ENCODE peak calls at places on chromosomes 12 and 14, in four cellular contexts. One of them, this sample, is unnamed.

GRCh38 chr14:104797112-104798044 is 1.8 kb upstream of the AKT1 start:
- DNase-seq in IMR-90: no peak
- DNase-seq in neuronal stem cell: no peak
- DNase-seq in mesendoderm: peak; percentile 63
- DNase-seq in this sample: no peak

GRCh38 chr12:117367006-117367638 is 5.7 kb upstream of the NOS1 start:
- DNase-seq in IMR-90: peak; percentile 53
- DNase-seq in neuronal stem cell: peak; percentile 89
- DNase-seq in mesendoderm: peak; percentile 83
- DNase-seq in this sample: peak; percentile 88

GRCh38 chr14:23195552-23196101 is 12.2 kb upstream of the SLC7A8 start:
- DNase-seq in IMR-90: no peak
- DNase-seq in neuronal stem cell: no peak
- DNase-seq in mesendoderm: no peak
- DNase-seq in this sample: no peak

GRCh38 chr12:73301530-73301929 is 1029.4 kb downstream of the TRHDE start:
- DNase-seq in IMR-90: no peak
- DNase-seq in neuronal stem cell: no peak
- DNase-seq in mesendoderm: no peak
- DNase-seq in this sample: no peak

GRCh38 chr12:57889541-57889989 is 43.0 kb upstream of the CTDSP2 start:
- DNase-seq in IMR-90: peak; percentile 93
- DNase-seq in neuronal stem cell: no peak
- DNase-seq in mesendoderm: no peak
- DNase-seq in this sample: peak; percentile 49

GRCh38 chr12:4153343-4153892 is 120.1 kb upstream of the CCND2 start:
- DNase-seq in IMR-90: no peak
- DNase-seq in neuronal stem cell: no peak
- DNase-seq in mesendoderm: peak; percentile 24
- DNase-seq in this sample: no peak

GRCh38 chr12:114666746-114667668 is 17.0 kb downstream of the TBX3 start:
- DNase-seq in IMR-90: no peak
- DNase-seq in neuronal stem cell: no peak
- DNase-seq in mesendoderm: no peak
- DNase-seq in this sample: peak; percentile 63

GRCh38 chr14:105165761-105166485 is 2.7 kb downstream of the JAG2 start:
- DNase-seq in IMR-90: no peak
- DNase-seq in neuronal stem cell: no peak
- DNase-seq in mesendoderm: no peak
- DNase-seq in this sample: no peak

GRCh38 chr12:49518914-49519573 is 19.8 kb upstream of the KCNH3 start:
- DNase-seq in IMR-90: peak; percentile 62
- DNase-seq in neuronal stem cell: no peak
- DNase-seq in mesendoderm: no peak
- DNase-seq in this sample: no peak

GRCh38 chr12:45601888-45602287 is 127.6 kb upstream of the ARID2 start:
- DNase-seq in IMR-90: no peak
- DNase-seq in neuronal stem cell: no peak
- DNase-seq in mesendoderm: no peak
- DNase-seq in this sample: no peak

GRCh38 chr12:3046441-3047200 is 30.6 kb upstream of the TSPAN9 start:
- DNase-seq in IMR-90: no peak
- DNase-seq in neuronal stem cell: no peak
- DNase-seq in mesendoderm: no peak
- DNase-seq in this sample: no peak

GRCh38 chr14:78425332-78425731 is 255.2 kb downstream of the NRXN3 start:
- DNase-seq in IMR-90: no peak
- DNase-seq in neuronal stem cell: no peak
- DNase-seq in mesendoderm: peak; percentile 3
- DNase-seq in this sample: no peak

GRCh38 chr14:58822856-58823255 is 185.1 kb downstream of the DACT1 start:
- DNase-seq in IMR-90: no peak
- DNase-seq in neuronal stem cell: no peak
- DNase-seq in mesendoderm: no peak
- DNase-seq in this sample: no peak

GRCh38 chr12:53219956-53220856 is 11.8 kb downstream of the RARG start:
- DNase-seq in IMR-90: peak; percentile 78
- DNase-seq in neuronal stem cell: peak; percentile 65
- DNase-seq in mesendoderm: peak; percentile 79
- DNase-seq in this sample: peak; percentile 69

GRCh38 chr12:9806714-9807113 is 20.6 kb upstream of the KLRF1 start:
- DNase-seq in IMR-90: no peak
- DNase-seq in neuronal stem cell: no peak
- DNase-seq in mesendoderm: no peak
- DNase-seq in this sample: no peak

GRCh38 chr12:30046376-30046775 is 262.6 kb upstream of the TMTC1 start:
- DNase-seq in IMR-90: no peak
- DNase-seq in neuronal stem cell: no peak
- DNase-seq in mesendoderm: no peak
- DNase-seq in this sample: no peak

GRCh38 chr14:95025941-95026340 is 131.4 kb downstream of the DICER1 start:
- DNase-seq in IMR-90: no peak
- DNase-seq in neuronal stem cell: no peak
- DNase-seq in mesendoderm: no peak
- DNase-seq in this sample: no peak

GRCh38 chr14:82710257-82710841 is 1176.7 kb upstream of the SEL1L start:
- DNase-seq in IMR-90: peak; percentile 61
- DNase-seq in neuronal stem cell: peak; percentile 56
- DNase-seq in mesendoderm: peak; percentile 76
- DNase-seq in this sample: peak; percentile 76

GRCh38 chr14:93033983-93034670 is 81.6 kb downstream of the ITPK1 start:
- DNase-seq in IMR-90: no peak
- DNase-seq in neuronal stem cell: no peak
- DNase-seq in mesendoderm: peak; percentile 41
- DNase-seq in this sample: peak; percentile 58

GRCh38 chr14:23910081-23910875 is 43.3 kb upstream of the DHRS4 start:
- DNase-seq in IMR-90: peak; percentile 48
- DNase-seq in neuronal stem cell: peak; percentile 48
- DNase-seq in mesendoderm: peak; percentile 90
- DNase-seq in this sample: peak; percentile 89

GRCh38 chr14:78947681-78948080 is 777.5 kb downstream of the NRXN3 start:
- DNase-seq in IMR-90: no peak
- DNase-seq in neuronal stem cell: no peak
- DNase-seq in mesendoderm: peak; percentile 28
- DNase-seq in this sample: no peak

GRCh38 chr14:104361921-104362681 is 217.5 kb upstream of the C14orf180 start:
- DNase-seq in IMR-90: no peak
- DNase-seq in neuronal stem cell: no peak
- DNase-seq in mesendoderm: no peak
- DNase-seq in this sample: peak; percentile 15

GRCh38 chr12:89707623-89707991 is 1.0 kb downstream of the ATP2B1 start:
- DNase-seq in IMR-90: no peak
- DNase-seq in neuronal stem cell: peak; percentile 38
- DNase-seq in mesendoderm: peak; percentile 72
- DNase-seq in this sample: peak; percentile 59

GRCh38 chr12:116979109-116979508 is 68.4 kb downstream of the FBXW8 start:
- DNase-seq in IMR-90: no peak
- DNase-seq in neuronal stem cell: no peak
- DNase-seq in mesendoderm: no peak
- DNase-seq in this sample: no peak

GRCh38 chr12:100574262-100575074 is 984 bp downstream of the GAS2L3 start:
- DNase-seq in IMR-90: no peak
- DNase-seq in neuronal stem cell: peak; percentile 9
- DNase-seq in mesendoderm: peak; percentile 35
- DNase-seq in this sample: peak; percentile 41

GRCh38 chr12:33588082-33588712 is 148.6 kb upstream of the SYT10 start:
- DNase-seq in IMR-90: no peak
- DNase-seq in neuronal stem cell: peak; percentile 35
- DNase-seq in mesendoderm: peak; percentile 87
- DNase-seq in this sample: no peak

GRCh38 chr14:104697317-104697703 is 7.9 kb downstream of the INF2 start:
- DNase-seq in IMR-90: no peak
- DNase-seq in neuronal stem cell: no peak
- DNase-seq in mesendoderm: no peak
- DNase-seq in this sample: no peak

GRCh38 chr14:51092965-51093364 is 1.9 kb downstream of the TRIM9 start:
- DNase-seq in IMR-90: no peak
- DNase-seq in neuronal stem cell: no peak
- DNase-seq in mesendoderm: no peak
- DNase-seq in this sample: no peak

GRCh38 chr12:5003025-5003666 is 40.5 kb upstream of the KCNA5 start:
- DNase-seq in IMR-90: peak; percentile 50
- DNase-seq in neuronal stem cell: peak; percentile 54
- DNase-seq in mesendoderm: peak; percentile 78
- DNase-seq in this sample: peak; percentile 90

GRCh38 chr12:7175493-7175892 is 14.0 kb upstream of the PEX5 start:
- DNase-seq in IMR-90: peak; percentile 47
- DNase-seq in neuronal stem cell: no peak
- DNase-seq in mesendoderm: no peak
- DNase-seq in this sample: no peak

GRCh38 chr14:106069786-106070185 is 543.4 kb downstream of the TMEM121 start:
- DNase-seq in IMR-90: no peak
- DNase-seq in neuronal stem cell: no peak
- DNase-seq in mesendoderm: no peak
- DNase-seq in this sample: no peak

GRCh38 chr14:30472001-30472400 is 87.0 kb upstream of the G2E3 start:
- DNase-seq in IMR-90: no peak
- DNase-seq in neuronal stem cell: no peak
- DNase-seq in mesendoderm: no peak
- DNase-seq in this sample: no peak

GRCh38 chr14:30874999-30875787 is 834 bp downstream of the COCH start:
- DNase-seq in IMR-90: no peak
- DNase-seq in neuronal stem cell: peak; percentile 12
- DNase-seq in mesendoderm: peak; percentile 53
- DNase-seq in this sample: peak; percentile 58

DNA sequence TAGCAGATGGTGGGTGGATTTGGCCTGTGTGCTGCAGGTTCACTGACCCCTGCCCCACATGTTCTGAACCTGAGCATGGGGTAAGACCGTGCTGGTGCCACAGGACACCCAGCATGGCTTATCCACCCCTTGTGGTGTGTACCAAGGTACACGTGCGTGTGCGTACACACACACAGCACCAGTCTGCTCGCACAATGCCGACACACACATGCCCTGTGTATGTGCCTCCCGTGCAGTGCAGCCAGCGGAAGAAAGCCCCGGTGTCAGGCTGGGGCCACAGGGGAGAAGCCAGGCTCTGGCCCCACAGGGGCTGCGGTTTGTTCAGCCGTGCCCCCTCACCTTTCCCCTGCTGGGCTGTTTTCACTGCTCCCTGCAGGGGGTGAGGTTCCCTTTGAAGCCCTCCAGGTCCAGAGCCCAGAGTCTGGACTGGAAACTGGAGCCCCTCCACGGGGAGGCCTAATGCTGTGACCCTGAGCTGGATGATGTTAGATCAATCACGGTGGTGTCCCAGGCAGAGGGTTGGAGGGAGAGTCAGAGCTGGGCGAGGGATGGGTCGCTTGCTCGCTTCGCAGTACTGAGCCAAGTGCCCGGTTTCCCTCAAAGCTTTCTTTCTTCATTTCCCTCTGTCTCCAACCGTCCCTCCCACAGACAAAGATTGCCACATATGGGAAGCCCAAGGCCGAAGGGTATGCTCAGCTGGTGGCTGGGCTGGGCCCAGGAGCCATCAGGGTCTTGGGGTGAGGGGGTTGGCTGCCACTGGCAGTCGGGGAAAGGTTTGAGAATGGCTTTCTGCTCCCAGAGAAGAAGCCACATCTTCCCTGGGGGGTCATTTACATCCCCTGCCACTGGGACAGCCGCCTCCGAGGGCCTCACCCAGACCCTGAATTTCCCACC is 6.2 kb downstream of the DTX1 start:
- DNase-seq in IMR-90: no peak
- DNase-seq in neuronal stem cell: peak; percentile 24
- DNase-seq in mesendoderm: no peak
- DNase-seq in this sample: peak; percentile 28
- H3K4ac ChIP-seq in IMR-90: no peak overlapping the region
- H3K4ac ChIP-seq in neuronal stem cell: no peak overlapping the region
- H3K4ac ChIP-seq in mesendoderm: no peak overlapping the region
- H3K4ac ChIP-seq in this sample: no peak overlapping the region

GRCh38 chr14:89411976-89412375 is 5.1 kb downstream of the FOXN3 start:
- DNase-seq in IMR-90: no peak
- DNase-seq in neuronal stem cell: no peak
- DNase-seq in mesendoderm: no peak
- DNase-seq in this sample: no peak

GRCh38 chr14:89407856-89408255 is 9.2 kb downstream of the FOXN3 start:
- DNase-seq in IMR-90: peak; percentile 63
- DNase-seq in neuronal stem cell: no peak
- DNase-seq in mesendoderm: peak; percentile 57
- DNase-seq in this sample: no peak

GRCh38 chr14:89408907-89409675 is 7.9 kb downstream of the FOXN3 start:
- DNase-seq in IMR-90: no peak
- DNase-seq in neuronal stem cell: no peak
- DNase-seq in mesendoderm: no peak
- DNase-seq in this sample: no peak

GRCh38 chr14:89406941-89407340 is 10.1 kb downstream of the FOXN3 start:
- DNase-seq in IMR-90: no peak
- DNase-seq in neuronal stem cell: no peak
- DNase-seq in mesendoderm: no peak
- DNase-seq in this sample: no peak

GRCh38 chr14:89409961-89410360 is 7.1 kb downstream of the FOXN3 start:
- DNase-seq in IMR-90: no peak
- DNase-seq in neuronal stem cell: no peak
- DNase-seq in mesendoderm: no peak
- DNase-seq in this sample: no peak
- H3K4ac ChIP-seq in IMR-90: no peak overlapping the region
- H3K4ac ChIP-seq in neuronal stem cell: no peak overlapping the region
- H3K4ac ChIP-seq in mesendoderm: no peak overlapping the region
- H3K4ac ChIP-seq in this sample: no peak overlapping the region

DNA sequence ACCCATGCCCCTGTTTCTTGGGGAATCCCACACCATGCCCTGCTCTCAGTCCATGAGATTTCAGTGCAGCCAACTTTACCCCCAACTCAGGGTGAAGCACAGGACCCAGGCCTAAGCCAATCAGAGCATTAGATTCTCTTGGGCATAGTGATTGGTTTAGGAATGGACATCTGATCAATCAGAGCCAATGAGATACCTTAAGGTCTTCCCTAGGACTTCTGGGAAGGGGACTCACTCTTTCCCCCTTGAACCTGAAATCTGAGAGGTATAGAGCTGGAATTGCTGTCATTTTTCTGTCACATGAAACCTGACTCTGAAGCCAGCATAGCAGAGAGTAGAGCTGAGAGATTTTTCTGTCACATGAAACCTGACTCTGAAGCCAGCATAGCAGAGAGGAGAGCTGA is 127.1 kb downstream of the ZFP36L1 start:
- DNase-seq in IMR-90: no peak
- DNase-seq in neuronal stem cell: no peak
- DNase-seq in mesendoderm: no peak
- DNase-seq in this sample: no peak
- H3K4ac ChIP-seq in IMR-90: peak overlapping the region; percentile 88
- H3K4ac ChIP-seq in neuronal stem cell: no peak overlapping the region
- H3K4ac ChIP-seq in mesendoderm: no peak overlapping the region
- H3K4ac ChIP-seq in this sample: no peak overlapping the region

DNA sequence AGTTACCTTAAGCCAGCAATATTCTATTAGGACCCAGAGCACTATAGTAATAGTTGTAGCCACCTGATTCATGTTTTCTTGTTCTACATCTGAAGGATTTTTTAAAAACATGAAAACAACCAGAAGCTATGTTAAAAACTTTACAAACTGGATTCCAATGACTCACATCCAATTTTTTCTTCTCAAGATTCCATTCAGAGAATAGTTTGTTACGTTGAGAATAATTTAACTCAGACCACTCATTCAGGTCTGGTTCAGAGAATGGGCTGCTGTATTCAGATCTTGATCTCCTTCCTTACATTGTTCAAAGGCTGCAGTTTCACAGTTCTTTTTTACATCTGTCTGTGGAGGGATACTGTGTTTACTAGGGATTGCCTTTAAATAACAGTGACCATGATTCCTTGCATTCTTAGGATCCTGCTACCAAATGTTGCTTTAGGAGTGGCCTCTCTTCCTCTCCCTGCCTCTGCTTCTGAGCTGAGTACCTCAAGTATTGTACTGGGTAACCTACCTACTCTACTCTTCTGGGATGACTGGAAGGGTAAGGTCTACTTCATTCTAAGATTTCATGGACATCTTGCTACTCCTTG is 448.0 kb upstream of the FBXO33 start:
- DNase-seq in IMR-90: no peak
- DNase-seq in neuronal stem cell: no peak
- DNase-seq in mesendoderm: peak; percentile 50
- DNase-seq in this sample: no peak
- H3K4ac ChIP-seq in IMR-90: no peak overlapping the region
- H3K4ac ChIP-seq in neuronal stem cell: no peak overlapping the region
- H3K4ac ChIP-seq in mesendoderm: no peak overlapping the region
- H3K4ac ChIP-seq in this sample: no peak overlapping the region

This sample was measured in H9.